ENCODE peak calls at places on chromosomes 3 and 15, in four cellular contexts. X, S, L and V are unnamed samples.

GRCh38 chr3:141486735-141487418 is at the start of gene RASA2:
- DNase-seq in X (peak), S (peak), L (peak), V (peak)

GRCh38 chr3:71160800-71161546 is 422.6 kb downstream of the FOXP1 start:
- DNase-seq in X (no peak), S (no peak), L (no peak), V (no peak)

GRCh38 chr15:95291878-95292472 is 1038.5 kb upstream of the NR2F2 start:
- DNase-seq in X (no peak), S (no peak), L (no peak), V (no peak)

GRCh38 chr15:80059786-80060489 is 462 bp downstream of the ZFAND6 start:
- DNase-seq in X (peak), S (peak), L (no peak), V (no peak)

GRCh38 chr15:35115155-35115725 is 30.1 kb upstream of the NANOGP8 start:
- DNase-seq in X (no peak), S (no peak), L (peak), V (no peak)

GRCh38 chr3:123605789-123606234 is 21.0 kb upstream of the HACD2 start:
- DNase-seq in X (no peak), S (no peak), L (no peak), V (no peak)

GRCh38 chr15:45854455-45855202 is 219.8 kb downstream of the SQOR start:
- DNase-seq in X (no peak), S (no peak), L (no peak), V (no peak)

GRCh38 chr3:177928156-177928555 is 608.1 kb upstream of the KCNMB2 start:
- DNase-seq in X (no peak), S (no peak), L (no peak), V (no peak)

GRCh38 chr3:127425505-127426443 is 137.9 kb upstream of the PRR20G start:
- DNase-seq in X (no peak), S (no peak), L (peak), V (peak)

GRCh38 chr15:78808550-78808949 is 2.7 kb downstream of the ADAMTS7 start:
- DNase-seq in X (no peak), S (no peak), L (no peak), V (no peak)

GRCh38 chr3:183180105-183180763 is 17.7 kb upstream of the LAMP3 start:
- DNase-seq in X (no peak), S (no peak), L (no peak), V (no peak)
- H3K4me3 ChIP-seq in X (peak), S (no peak), L (no peak), V (no peak)

GRCh38 chr15:73633111-73633990 is at the start of gene NPTN:
- DNase-seq in X (peak), S (peak), L (peak), V (peak)
- TF ChIP-seq POLR2A in X (peak), S (no peak), L (peak), V (peak)

DNA sequence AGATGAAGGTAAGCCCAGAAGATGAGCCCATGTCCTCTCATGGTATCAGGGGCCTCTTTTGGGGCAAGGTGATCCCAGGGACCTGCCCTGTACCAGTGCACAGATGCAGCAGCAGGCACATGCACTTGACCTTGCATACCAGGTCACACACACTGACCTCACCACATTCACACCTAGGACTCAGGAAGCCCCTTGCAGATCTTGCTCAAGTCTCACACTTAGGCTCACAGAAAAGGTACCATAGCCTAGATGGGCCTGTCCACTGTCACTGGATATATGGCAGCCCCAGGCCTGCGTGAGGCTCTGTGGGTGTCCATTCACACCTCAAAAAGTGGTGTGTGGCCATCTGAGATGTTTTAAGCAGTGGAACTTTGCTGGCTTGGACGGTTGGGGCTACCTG is 58.7 kb downstream of the CACNA2D2 start:
- DNase-seq in X (no peak), S (no peak), L (no peak), V (no peak)
- H3K4me3 ChIP-seq in X (no peak), S (no peak), L (no peak), V (no peak)

GRCh38 chr3:61637088-61638051 is 76.0 kb downstream of the PTPRG start:
- DNase-seq in X (no peak), S (peak), L (peak), V (no peak)
- TF ChIP-seq POLR2A in X (no peak), S (no peak), L (no peak), V (no peak)

GRCh38 chr3:185935465-185936263 is 2.1 kb downstream of the TRA2B start:
- DNase-seq in X (no peak), S (no peak), L (no peak), V (no peak)

GRCh38 chr3:185932213-185932612 is 5.6 kb downstream of the TRA2B start:
- DNase-seq in X (no peak), S (no peak), L (no peak), V (no peak)

GRCh38 chr3:185933374-185933950 is 4.4 kb downstream of the TRA2B start:
- DNase-seq in X (no peak), S (no peak), L (no peak), V (no peak)

GRCh38 chr3:185936814-185937688 is 763 bp downstream of the TRA2B start:
- DNase-seq in X (peak), S (peak), L (peak), V (peak)

DNA sequence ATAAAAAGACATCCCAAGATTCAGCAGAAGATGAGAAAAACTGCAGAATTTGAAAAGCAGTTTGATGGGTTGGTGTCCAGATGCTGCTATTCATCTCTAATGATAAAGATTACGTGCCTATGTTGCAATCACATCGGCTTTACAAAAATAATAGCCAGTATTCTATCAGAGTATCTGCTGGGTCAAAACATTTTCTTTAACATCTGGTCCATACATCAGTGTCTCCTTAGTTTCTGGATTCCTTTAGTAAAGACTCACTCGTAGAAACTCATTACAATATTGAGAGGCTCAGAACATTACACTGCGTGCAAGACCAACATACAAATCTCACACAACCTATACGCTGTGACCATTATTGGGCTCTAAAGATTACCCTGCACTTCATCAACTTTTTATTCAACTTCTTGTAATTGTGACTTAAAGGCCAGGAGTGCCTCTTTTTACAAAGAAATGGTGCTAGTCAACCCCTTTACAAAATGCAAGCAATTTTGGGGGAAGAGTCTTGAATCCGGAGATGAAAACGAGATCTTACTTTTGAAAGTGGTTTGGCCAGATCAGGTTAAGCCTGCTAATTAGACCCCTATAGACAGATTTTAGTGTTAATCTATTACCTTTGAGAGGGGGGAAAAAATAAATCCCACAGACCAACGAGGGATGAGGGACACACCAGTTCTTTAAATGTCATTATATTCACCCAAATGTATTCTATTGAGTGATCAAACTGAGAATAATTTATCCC is 2.9 kb downstream of the TRA2B start:
- DNase-seq in X (no peak), S (no peak), L (no peak), V (no peak)
- H3K4me3 ChIP-seq in X (peak), S (peak), L (peak), V (peak)

GRCh38 chr3:32780735-32781210 is 37.0 kb upstream of the TRIM71 start:
- DNase-seq in X (peak), S (peak), L (peak), V (peak)

GRCh38 chr3:32782417-32782816 is 35.4 kb upstream of the TRIM71 start:
- DNase-seq in X (no peak), S (no peak), L (no peak), V (no peak)

GRCh38 chr3:32778389-32778788 is 39.4 kb upstream of the TRIM71 start:
- DNase-seq in X (no peak), S (no peak), L (no peak), V (no peak)

GRCh38 chr3:32780071-32780734 is 37.6 kb upstream of the TRIM71 start:
- DNase-seq in X (no peak), S (no peak), L (no peak), V (no peak)

GRCh38 chr3:32781211-32781968 is 36.4 kb upstream of the TRIM71 start:
- DNase-seq in X (peak), S (peak), L (peak), V (peak)
- TF ChIP-seq POLR2A in X (no peak), S (no peak), L (no peak), V (no peak)

GRCh38 chr15:39154136-39154770 is 426.6 kb upstream of the THBS1 start:
- DNase-seq in X (no peak), S (no peak), L (no peak), V (no peak)

GRCh38 chr15:39156166-39156565 is 424.7 kb upstream of the THBS1 start:
- DNase-seq in X (no peak), S (no peak), L (no peak), V (peak)

GRCh38 chr15:39153058-39153457 is 427.8 kb upstream of the THBS1 start:
- DNase-seq in X (no peak), S (no peak), L (no peak), V (no peak)

GRCh38 chr15:39153718-39154117 is 427.2 kb upstream of the THBS1 start:
- DNase-seq in X (no peak), S (no peak), L (no peak), V (no peak)

GRCh38 chr15:39154776-39155175 is 426.1 kb upstream of the THBS1 start:
- DNase-seq in X (no peak), S (no peak), L (no peak), V (no peak)
- H3K4me3 ChIP-seq in X (no peak), S (no peak), L (no peak), V (no peak)

DNA sequence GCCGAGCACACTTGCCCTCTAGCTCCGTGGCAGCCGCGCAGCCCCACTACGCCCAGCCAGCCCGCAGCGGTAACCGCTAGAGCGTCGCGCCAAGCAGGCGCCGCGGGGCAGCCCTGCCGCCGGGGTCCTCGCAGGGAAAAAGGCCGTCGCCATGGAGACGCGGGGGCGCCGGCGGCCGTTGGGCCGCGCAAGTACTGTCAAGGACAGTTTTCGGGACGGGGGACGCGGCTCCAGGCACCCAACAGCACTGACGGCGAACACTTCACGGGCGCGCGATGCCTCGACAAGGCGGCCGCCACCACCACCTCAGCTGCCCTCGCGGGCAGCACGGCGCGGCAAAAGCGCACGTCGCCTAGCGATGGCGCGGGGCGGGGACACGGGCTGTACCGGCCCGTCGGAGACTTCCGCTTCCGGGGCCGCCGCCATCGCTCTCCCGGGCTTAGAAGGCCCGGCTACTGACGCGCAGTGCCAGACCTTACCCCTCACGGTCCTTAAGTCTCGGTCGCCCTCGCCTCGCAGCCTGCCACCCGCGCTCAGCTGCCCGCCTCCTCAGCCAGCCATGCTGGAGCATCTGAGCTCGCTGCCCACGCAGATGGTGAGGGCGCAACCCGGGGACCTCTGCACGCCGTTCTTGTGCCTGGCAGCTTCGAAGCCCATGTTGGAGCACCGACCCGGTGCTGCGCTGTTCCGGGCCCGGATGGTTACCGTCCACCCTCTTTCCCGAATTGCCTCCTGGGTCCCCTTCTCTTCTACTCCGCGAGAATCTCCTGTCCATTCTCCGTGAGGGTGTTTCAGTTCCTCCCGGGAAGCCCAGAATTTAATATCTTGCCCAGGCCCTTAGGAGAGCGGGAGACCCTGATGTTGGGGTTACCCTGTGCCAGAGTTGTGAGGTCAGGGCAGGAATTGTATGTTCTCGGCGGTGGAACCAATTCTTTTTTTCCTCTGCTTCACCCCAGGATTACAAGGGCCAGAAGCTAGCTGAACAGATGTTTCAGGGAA is at the start of the genes GLT8D1 and SPCS1:
- DNase-seq in X (peak), S (peak), L (peak), V (peak)
- TF ChIP-seq POLR2A in X (peak), S (no peak), L (peak), V (peak)